ENCODE peak calls at places on chromosomes 11 and 22, in five cellular contexts. F is IMR-90, Y is mesenchymal stem cell, A is trophoblast cell, Z is H1. D is an unnamed sample. For H3K36me3, the result is how much of the 10 kb centered on the place peaks cover.

GRCh38 chr11:118918128-118918685 is 7.5 kb downstream of the BCL9L start:
- DNase-seq in F (peak), Y (peak), A (peak), Z (no peak), D (no peak)

GRCh38 chr11:62999649-63000048 is 14.9 kb upstream of the SLC22A6 start:
- DNase-seq in F (no peak), Y (no peak), A (no peak), Z (no peak), D (no peak)

GRCh38 chr22:24516301-24516737 is 21.2 kb downstream of the UPB1 start:
- DNase-seq in F (peak), Y (peak), A (peak), Z (no peak), D (no peak)

GRCh38 chr22:20526628-20527355 is 19.4 kb downstream of the MED15 start:
- DNase-seq in F (peak), Y (peak), A (peak), Z (no peak), D (no peak)

GRCh38 chr11:37264783-37265182 is 666.7 kb upstream of the RAG2 start:
- DNase-seq in F (no peak), Y (no peak), A (no peak), Z (no peak), D (no peak)

GRCh38 chr11:45802531-45803317 is 2.2 kb upstream of the SLC35C1 start:
- DNase-seq in F (no peak), Y (no peak), A (no peak), Z (no peak), D (no peak)

GRCh38 chr11:35579557-35580396 is 38.5 kb upstream of the FJX1 start:
- DNase-seq in F (peak), Y (peak), A (peak), Z (no peak), D (no peak)

GRCh38 chr22:38817196-38817595 is 23.3 kb upstream of the DNAL4 start:
- DNase-seq in F (no peak), Y (no peak), A (no peak), Z (no peak), D (no peak)

GRCh38 chr11:65279713-65280459 is 18.1 kb downstream of the POLA2 start:
- DNase-seq in F (peak), Y (peak), A (peak), Z (no peak), D (no peak)

GRCh38 chr11:12871788-12872321 is 137.3 kb upstream of the RASSF10 start:
- DNase-seq in F (peak), Y (no peak), A (peak), Z (no peak), D (no peak)

GRCh38 chr11:14905104-14906033 is 13.3 kb upstream of the CYP2R1 start:
- DNase-seq in F (peak), Y (peak), A (no peak), Z (peak), D (no peak)

GRCh38 chr11:100961633-100962032 is 168.0 kb downstream of the PGR start:
- DNase-seq in F (peak), Y (peak), A (no peak), Z (no peak), D (no peak)

GRCh38 chr11:47979378-47980092 is 824 bp upstream of the PTPRJ start:
- DNase-seq in F (no peak), Y (peak), A (no peak), Z (no peak), D (peak)

GRCh38 chr11:44138286-44138685 is 42.8 kb downstream of the EXT2 start:
- DNase-seq in F (peak), Y (no peak), A (no peak), Z (no peak), D (no peak)

GRCh38 chr11:48011125-48012050 is 31.0 kb downstream of the PTPRJ start:
- DNase-seq in F (no peak), Y (no peak), A (no peak), Z (no peak), D (no peak)

GRCh38 chr11:119303227-119303718 is 13.7 kb downstream of the MCAM start:
- DNase-seq in F (no peak), Y (no peak), A (peak), Z (no peak), D (no peak)

GRCh38 chr11:64721359-64721699 is 1.7 kb downstream of the NRXN2 start:
- DNase-seq in F (no peak), Y (no peak), A (no peak), Z (no peak), D (no peak)

GRCh38 chr22:46143491-46144147 is 6.7 kb upstream of the PPARA start:
- DNase-seq in F (no peak), Y (no peak), A (no peak), Z (no peak), D (no peak)

GRCh38 chr22:28883917-28884753 is 763 bp downstream of the ZNRF3 start:
- DNase-seq in F (peak), Y (peak), A (peak), Z (no peak), D (peak)

GRCh38 chr11:128232588-128232987 is 354.8 kb downstream of the ETS1 start:
- DNase-seq in F (no peak), Y (no peak), A (peak), Z (no peak), D (no peak)

GRCh38 chr11:113195728-113196127 is 118.7 kb upstream of the TTC12 start:
- DNase-seq in F (no peak), Y (no peak), A (no peak), Z (no peak), D (no peak)

GRCh38 chr11:32172771-32173170 is 81.9 kb downstream of the RCN1 start:
- DNase-seq in F (peak), Y (no peak), A (no peak), Z (no peak), D (no peak)

GRCh38 chr22:35312198-35313059 is 12.7 kb downstream of the TOM1 start:
- DNase-seq in F (peak), Y (no peak), A (peak), Z (no peak), D (no peak)

GRCh38 chr22:39519681-39520053 is 695 bp upstream of the ATF4 start:
- DNase-seq in F (no peak), Y (peak), A (no peak), Z (no peak), D (no peak)

GRCh38 chr11:2687223-2687530 is 12.6 kb downstream of the KCNQ1OT1 start:
- DNase-seq in F (no peak), Y (no peak), A (no peak), Z (no peak), D (no peak)

GRCh38 chr11:35487532-35488078 is 37.8 kb downstream of the PAMR1 start:
- DNase-seq in F (peak), Y (peak), A (peak), Z (peak), D (peak)

GRCh38 chr22:48307941-48308340 is 1519.7 kb downstream of the BRD1 start:
- DNase-seq in F (no peak), Y (no peak), A (no peak), Z (no peak), D (no peak)

GRCh38 chr11:123841189-123841588 is 35.0 kb upstream of the OR6M1 start:
- DNase-seq in F (no peak), Y (no peak), A (no peak), Z (no peak), D (no peak)

GRCh38 chr11:32210601-32211000 is 119.7 kb downstream of the RCN1 start:
- DNase-seq in F (peak), Y (peak), A (no peak), Z (no peak), D (no peak)

GRCh38 chr22:49885281-49885680 is 31.6 kb downstream of the ZBED4 start:
- DNase-seq in F (no peak), Y (no peak), A (no peak), Z (no peak), D (no peak)
- H3K36me3 ChIP-seq in F (under half), Y (half or more), A (half or more), Z (under half), D (half or more)

GRCh38 chr11:72348250-72348649 is 86.1 kb downstream of the CLPB start:
- DNase-seq in F (no peak), Y (no peak), A (no peak), Z (no peak), D (no peak)

GRCh38 chr11:72349616-72350218 is 84.6 kb downstream of the CLPB start:
- DNase-seq in F (no peak), Y (no peak), A (peak), Z (no peak), D (no peak)

GRCh38 chr11:72350752-72351151 is 83.6 kb downstream of the CLPB start:
- DNase-seq in F (peak), Y (no peak), A (no peak), Z (no peak), D (no peak)

GRCh38 chr11:72349053-72349452 is 85.3 kb downstream of the CLPB start:
- DNase-seq in F (no peak), Y (no peak), A (no peak), Z (no peak), D (no peak)

DNA sequence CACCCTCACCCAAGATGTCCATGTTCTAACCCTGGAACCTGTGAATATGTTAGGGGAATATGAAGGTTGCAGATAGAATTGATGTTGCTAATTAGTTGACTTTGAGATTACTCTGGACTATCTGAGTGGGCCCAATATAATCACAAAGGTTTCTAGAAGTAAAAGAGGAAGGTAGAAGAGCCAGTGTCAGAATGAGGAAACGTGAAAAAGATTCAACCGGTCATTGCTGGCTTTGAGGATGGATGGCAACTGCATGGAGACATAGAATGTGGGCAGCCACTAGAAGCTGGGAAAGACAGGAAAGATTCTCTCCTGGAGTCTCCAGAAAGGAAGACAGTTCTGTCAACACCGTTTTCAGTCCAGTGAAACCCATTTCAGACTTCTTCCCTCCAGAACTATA is 86.6 kb downstream of the CLPB start:
- DNase-seq in F (no peak), Y (no peak), A (no peak), Z (no peak), D (no peak)
- H2AK5ac ChIP-seq in F (no peak), Y (no peak), A (no peak), Z (no peak), D (no peak)

GRCh38 chr22:37808294-37808657 is 542 bp downstream of the GCAT start:
- DNase-seq in F (peak), Y (peak), A (peak), Z (no peak), D (no peak)

GRCh38 chr22:37809672-37810333 is 2.1 kb downstream of the GCAT start:
- DNase-seq in F (no peak), Y (no peak), A (no peak), Z (no peak), D (no peak)

GRCh38 chr22:37806409-37807338 is 1.1 kb upstream of the GCAT start:
- DNase-seq in F (peak), Y (peak), A (peak), Z (no peak), D (no peak)

GRCh38 chr22:37805878-37806277 is 1.9 kb upstream of the GCAT start:
- DNase-seq in F (no peak), Y (no peak), A (peak), Z (no peak), D (no peak)

GRCh38 chr22:37807410-37808293 is at the start of gene GCAT:
- DNase-seq in F (peak), Y (peak), A (peak), Z (peak), D (peak)
- H3K14ac ChIP-seq in F (peak), Y (no peak), A (peak), Z (no peak), D (no peak)

GRCh38 chr11:7533199-7534029 is 19.6 kb downstream of the PPFIBP2 start:
- DNase-seq in F (no peak), Y (no peak), A (no peak), Z (no peak), D (no peak)
- H3K36me3 ChIP-seq in F (under half), Y (under half), A (under half), Z (under half), D (under half)

GRCh38 chr11:122834065-122834464 is 4.2 kb upstream of the CRTAM start:
- DNase-seq in F (no peak), Y (no peak), A (no peak), Z (no peak), D (no peak)
- H2AK5ac ChIP-seq in F (no peak), Y (no peak), A (no peak), Z (no peak), D (no peak)

GRCh38 chr11:117096973-117097566 is 1.2 kb downstream of the SIK3 start:
- DNase-seq in F (no peak), Y (peak), A (peak), Z (no peak), D (no peak)
- H3K14ac ChIP-seq in F (peak), Y (no peak), A (peak), Z (no peak), D (no peak)

GRCh38 chr11:984576-984975 is 51.9 kb downstream of the MUC6 start:
- DNase-seq in F (no peak), Y (no peak), A (no peak), Z (no peak), D (no peak)

GRCh38 chr11:978781-979180 is 53.1 kb downstream of the AP2A2 start:
- DNase-seq in F (no peak), Y (no peak), A (no peak), Z (no peak), D (no peak)

GRCh38 chr11:981764-982163 is 54.8 kb downstream of the MUC6 start:
- DNase-seq in F (no peak), Y (no peak), A (no peak), Z (no peak), D (no peak)

GRCh38 chr11:978073-978720 is 52.5 kb downstream of the AP2A2 start:
- DNase-seq in F (no peak), Y (no peak), A (no peak), Z (no peak), D (no peak)

GRCh38 chr11:980438-981365 is 55.0 kb downstream of the AP2A2 start:
- DNase-seq in F (no peak), Y (no peak), A (peak), Z (no peak), D (no peak)
- H3K36me3 ChIP-seq in F (half or more), Y (half or more), A (half or more), Z (under half), D (half or more)

GRCh38 chr11:125111341-125112234 is at the start of gene TMEM218:
- DNase-seq in F (peak), Y (peak), A (peak), Z (peak), D (peak)
- H2AK5ac ChIP-seq in F (peak), Y (no peak), A (peak), Z (no peak), D (no peak)

GRCh38 chr11:61794579-61794978 is 1.9 kb downstream of the FEN1 start:
- DNase-seq in F (no peak), Y (no peak), A (no peak), Z (no peak), D (no peak)

GRCh38 chr11:61791737-61792309 is 576 bp downstream of the TMEM258 start:
- DNase-seq in F (peak), Y (peak), A (peak), Z (no peak), D (peak)

GRCh38 chr11:61793829-61794204 is 1.1 kb downstream of the FEN1 start:
- DNase-seq in F (no peak), Y (no peak), A (no peak), Z (no peak), D (no peak)

GRCh38 chr11:61793084-61793828 is 545 bp downstream of the FEN1 start:
- DNase-seq in F (no peak), Y (no peak), A (peak), Z (no peak), D (no peak)

DNA sequence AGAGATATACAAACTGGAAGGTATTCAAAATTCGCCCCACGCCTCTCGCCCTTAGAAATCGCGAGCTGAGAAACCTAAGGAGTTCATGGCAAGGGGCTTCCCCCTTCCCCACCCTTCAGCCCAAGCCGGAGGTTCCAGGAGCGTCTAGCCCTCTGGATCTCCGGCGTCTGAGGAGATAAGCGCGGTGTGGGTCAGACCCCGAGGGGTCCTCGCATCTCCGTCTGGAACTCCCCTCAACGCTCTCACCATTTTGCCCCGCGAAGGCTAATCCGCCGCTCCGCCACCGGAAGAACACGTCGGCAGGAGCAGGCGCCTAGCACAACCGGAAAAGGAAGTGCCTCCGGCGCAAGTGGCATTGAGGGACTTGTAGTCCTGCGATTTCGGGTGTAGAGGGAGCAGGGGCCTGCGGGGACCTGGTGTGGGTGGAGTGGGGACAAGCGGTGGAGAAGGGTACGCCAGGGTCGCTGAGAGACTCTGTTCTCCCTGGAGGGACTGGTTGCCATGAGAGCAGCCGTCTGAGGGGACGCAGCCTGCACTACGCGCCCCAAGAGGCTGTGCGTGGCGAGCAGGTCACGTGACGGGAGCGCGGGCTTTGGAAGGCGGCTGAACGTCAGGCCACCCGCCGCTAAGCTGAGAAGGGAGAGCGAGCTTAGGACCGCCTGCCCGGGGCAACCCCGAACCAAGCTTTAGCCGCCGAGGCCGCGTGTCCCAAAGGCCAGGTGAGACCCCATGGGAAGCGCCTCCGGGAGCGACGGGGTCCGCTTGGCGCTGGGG is at the start of the genes FEN1 and TMEM258:
- DNase-seq in F (peak), Y (peak), A (peak), Z (peak), D (peak)
- H3K14ac ChIP-seq in F (peak), Y (no peak), A (peak), Z (no peak), D (no peak)

GRCh38 chr22:17907731-17908051 is 116.7 kb downstream of the MICAL3 start:
- DNase-seq in F (no peak), Y (no peak), A (no peak), Z (no peak), D (no peak)

GRCh38 chr22:17902960-17903359 is 121.4 kb downstream of the MICAL3 start:
- DNase-seq in F (no peak), Y (no peak), A (no peak), Z (no peak), D (no peak)

GRCh38 chr22:17905445-17905844 is 118.9 kb downstream of the MICAL3 start:
- DNase-seq in F (no peak), Y (no peak), A (no peak), Z (no peak), D (no peak)

GRCh38 chr22:17906978-17907730 is 117.2 kb downstream of the MICAL3 start:
- DNase-seq in F (no peak), Y (no peak), A (no peak), Z (no peak), D (no peak)

GRCh38 chr22:17903564-17904295 is 120.6 kb downstream of the MICAL3 start:
- DNase-seq in F (no peak), Y (no peak), A (no peak), Z (no peak), D (peak)
- H3K36me3 ChIP-seq in F (under half), Y (half or more), A (under half), Z (under half), D (under half)

D was measured in neuronal stem cell.